ENCODE peak calls at places on chromosomes 11 and 22, in ten cellular contexts. Q is cardiac fibroblast, K is erythroblast, N is cardiac muscle cell, J is transverse colon, T is A549, C is lower leg skin, S is heart left ventricle, X is NCI-H526, W is GM12865. O is an unnamed sample.

GRCh38 chr11:68855205-68855978 is 13.7 kb upstream of the CPT1A start:
- DNase-seq in Q (peak), K (peak), N (no peak), J (peak), T (no peak), C (no peak), S (peak), X (peak), W (no peak), O (no peak)

GRCh38 chr11:115459563-115459962 is 44.7 kb downstream of the CADM1 start:
- DNase-seq in Q (no peak), K (no peak), N (no peak), J (no peak), T (no peak), C (no peak), S (no peak), X (no peak), W (no peak), O (no peak)

GRCh38 chr22:43881091-43882061 is 10.4 kb downstream of the PNPLA5 start:
- DNase-seq in Q (no peak), K (no peak), N (no peak), J (no peak), T (no peak), C (no peak), S (no peak), X (no peak), W (no peak), O (no peak)

GRCh38 chr11:1652778-1653540 is 23.4 kb downstream of the KRTAP5-5 start:
- DNase-seq in Q (peak), K (peak), N (peak), J (peak), T (peak), C (peak), S (peak), X (no peak), W (peak), O (no peak)

GRCh38 chr11:64366751-64367150 is 7.8 kb downstream of the RPS6KA4 start:
- DNase-seq in Q (no peak), K (no peak), N (no peak), J (no peak), T (no peak), C (no peak), S (no peak), X (no peak), W (no peak), O (no peak)

GRCh38 chr11:71928739-71929443 is at the start of gene RNF121:
- DNase-seq in Q (peak), K (peak), N (peak), J (peak), T (peak), C (peak), S (peak), X (peak), W (peak), O (peak)

GRCh38 chr11:58575377-58576020 is at the start of gene LPXN:
- DNase-seq in Q (peak), K (no peak), N (no peak), J (peak), T (no peak), C (no peak), S (no peak), X (no peak), W (peak), O (no peak)

GRCh38 chr11:1204381-1205101 is 18.3 kb upstream of the MUC5B start:
- DNase-seq in Q (no peak), K (no peak), N (no peak), J (no peak), T (no peak), C (peak), S (no peak), X (no peak), W (no peak), O (no peak)

GRCh38 chr11:1345752-1346513 is 36.5 kb upstream of the TOLLIP start:
- DNase-seq in Q (no peak), K (no peak), N (no peak), J (no peak), T (no peak), C (peak), S (no peak), X (no peak), W (no peak), O (no peak)

GRCh38 chr11:20013346-20014066 is 146.8 kb downstream of the DBX1 start:
- DNase-seq in Q (peak), K (no peak), N (peak), J (no peak), T (no peak), C (no peak), S (peak), X (peak), W (no peak), O (no peak)

GRCh38 chr11:13896175-13896989 is 66.1 kb upstream of the SPON1 start:
- DNase-seq in Q (peak), K (no peak), N (no peak), J (no peak), T (no peak), C (no peak), S (no peak), X (no peak), W (no peak), O (no peak)

GRCh38 chr11:47318166-47318565 is 34.3 kb downstream of the MYBPC3 start:
- DNase-seq in Q (no peak), K (no peak), N (no peak), J (no peak), T (no peak), C (no peak), S (no peak), X (no peak), W (no peak), O (no peak)

GRCh38 chr22:41540365-41540764 is 3.9 kb downstream of the POLR3H start:
- DNase-seq in Q (no peak), K (no peak), N (no peak), J (no peak), T (no peak), C (no peak), S (no peak), X (no peak), W (no peak), O (no peak)

GRCh38 chr11:15594607-15595006 is 479.9 kb downstream of the INSC start:
- DNase-seq in Q (no peak), K (no peak), N (no peak), J (no peak), T (no peak), C (no peak), S (no peak), X (no peak), W (no peak), O (no peak)

GRCh38 chr11:6655020-6655789 is 404 bp downstream of the DCHS1 start:
- DNase-seq in Q (no peak), K (no peak), N (peak), J (no peak), T (no peak), C (no peak), S (peak), X (no peak), W (no peak), O (no peak)

GRCh38 chr11:113026778-113027177 is 65.6 kb downstream of the NCAM1 start:
- DNase-seq in Q (no peak), K (no peak), N (peak), J (no peak), T (no peak), C (no peak), S (no peak), X (no peak), W (no peak), O (no peak)

GRCh38 chr11:12806113-12806512 is 131.9 kb downstream of the TEAD1 start:
- DNase-seq in Q (no peak), K (no peak), N (no peak), J (peak), T (no peak), C (no peak), S (no peak), X (no peak), W (no peak), O (no peak)

GRCh38 chr11:57405271-57405890 is 14.9 kb upstream of the PRG2 start:
- DNase-seq in Q (no peak), K (no peak), N (no peak), J (no peak), T (no peak), C (no peak), S (no peak), X (no peak), W (no peak), O (no peak)

GRCh38 chr11:102664001-102664752 is 39.0 kb upstream of the MMP20 start:
- DNase-seq in Q (no peak), K (peak), N (no peak), J (no peak), T (no peak), C (no peak), S (no peak), X (no peak), W (peak), O (no peak)

GRCh38 chr11:35039076-35039475 is 99.9 kb upstream of the CD44 start:
- DNase-seq in Q (no peak), K (no peak), N (no peak), J (no peak), T (no peak), C (no peak), S (no peak), X (no peak), W (no peak), O (no peak)

GRCh38 chr11:10792385-10793068 is 16.2 kb downstream of the EIF4G2 start:
- DNase-seq in Q (peak), K (peak), N (peak), J (peak), T (peak), C (peak), S (peak), X (peak), W (peak), O (no peak)

GRCh38 chr11:121967131-121967689 is 148.8 kb downstream of the BLID start:
- DNase-seq in Q (no peak), K (no peak), N (no peak), J (no peak), T (no peak), C (no peak), S (no peak), X (no peak), W (no peak), O (no peak)

GRCh38 chr22:17764036-17764435 is 10.2 kb downstream of the BID start:
- DNase-seq in Q (no peak), K (no peak), N (no peak), J (no peak), T (no peak), C (no peak), S (no peak), X (no peak), W (no peak), O (no peak)

GRCh38 chr11:92596596-92597317 is 372.1 kb downstream of the FAT3 start:
- DNase-seq in Q (no peak), K (no peak), N (no peak), J (no peak), T (no peak), C (no peak), S (no peak), X (no peak), W (no peak), O (no peak)

GRCh38 chr11:58592760-58593472 is 14.1 kb downstream of the ZFP91 start:
- DNase-seq in Q (no peak), K (peak), N (no peak), J (peak), T (no peak), C (no peak), S (no peak), X (no peak), W (peak), O (no peak)